ENCODE peak calls at places on chromosomes 7 and 10, in seven cellular contexts. E is nephron progenitor cell; F is brain microvascular endothelial cell; U is OCI-LY7; H is mucosa of descending colon; R is CD4-positive, alpha-beta T cell; P is cardiac muscle cell. I is an unnamed sample.

GRCh38 chr7:112571852-112572607 is 91.2 kb downstream of the LSMEM1 start:
- DNase-seq in E (no peak), F (no peak), U (peak), H (no peak), R (no peak), P (no peak), I (no peak)

GRCh38 chr10:14604181-14605142 is 170.2 kb downstream of the FAM107B start:
- DNase-seq in E (peak), F (peak), U (peak), H (peak), R (peak), P (peak), I (peak)

GRCh38 chr10:86446424-86446823 is 75.2 kb downstream of the WAPL start:
- DNase-seq in E (no peak), F (no peak), U (no peak), H (no peak), R (no peak), P (peak), I (no peak)

GRCh38 chr7:2480071-2480410 is 3.8 kb upstream of the GRIFIN start:
- DNase-seq in E (peak), F (no peak), U (no peak), H (peak), R (no peak), P (no peak), I (no peak)

GRCh38 chr10:128137877-128138276 is 11.7 kb upstream of the MKI67 start:
- DNase-seq in E (no peak), F (no peak), U (no peak), H (no peak), R (no peak), P (no peak), I (no peak)

GRCh38 chr10:114768394-114768786 is 53.2 kb upstream of the FHIP2A start:
- DNase-seq in E (no peak), F (no peak), U (no peak), H (no peak), R (no peak), P (no peak), I (no peak)

GRCh38 chr10:5159126-5159525 is 25.8 kb downstream of the AKR1C8 start:
- DNase-seq in E (no peak), F (no peak), U (no peak), H (no peak), R (no peak), P (peak), I (no peak)

GRCh38 chr10:58189269-58189668 is 78.4 kb downstream of the IPMK start:
- DNase-seq in E (peak), F (peak), U (no peak), H (no peak), R (no peak), P (peak), I (no peak)

GRCh38 chr10:132538031-132538789 is 623 bp downstream of the INPP5A start:
- DNase-seq in E (no peak), F (no peak), U (no peak), H (peak), R (no peak), P (no peak), I (no peak)

GRCh38 chr7:16657656-16658279 is 11.8 kb downstream of the BZW2 start:
- DNase-seq in E (no peak), F (peak), U (no peak), H (no peak), R (no peak), P (peak), I (no peak)

GRCh38 chr7:148850564-148850963 is 33.5 kb downstream of the EZH2 start:
- DNase-seq in E (no peak), F (no peak), U (no peak), H (no peak), R (no peak), P (no peak), I (no peak)

GRCh38 chr7:140212100-140212881 is 35.5 kb upstream of the KDM7A start:
- DNase-seq in E (no peak), F (no peak), U (no peak), H (peak), R (no peak), P (no peak), I (peak)

GRCh38 chr7:105648561-105649401 is 67.5 kb upstream of the EFCAB10 start:
- DNase-seq in E (no peak), F (no peak), U (no peak), H (no peak), R (no peak), P (no peak), I (no peak)

GRCh38 chr10:95260397-95260881 is 30.4 kb downstream of the PDLIM1 start:
- DNase-seq in E (no peak), F (peak), U (no peak), H (no peak), R (no peak), P (peak), I (no peak)

GRCh38 chr7:93055543-93056107 is 62.2 kb downstream of the SAMD9 start:
- DNase-seq in E (no peak), F (peak), U (peak), H (no peak), R (no peak), P (peak), I (peak)

GRCh38 chr10:58237014-58237830 is 30.5 kb downstream of the IPMK start:
- DNase-seq in E (no peak), F (peak), U (no peak), H (no peak), R (no peak), P (peak), I (no peak)

GRCh38 chr7:151380199-151381082 is 29.4 kb downstream of the WDR86 start:
- DNase-seq in E (no peak), F (no peak), U (no peak), H (no peak), R (no peak), P (no peak), I (peak)

GRCh38 chr7:151378496-151379192 is 31.2 kb downstream of the WDR86 start:
- DNase-seq in E (no peak), F (no peak), U (no peak), H (no peak), R (no peak), P (no peak), I (peak)

GRCh38 chr7:151379534-151380198 is 30.2 kb downstream of the WDR86 start:
- DNase-seq in E (no peak), F (no peak), U (no peak), H (no peak), R (no peak), P (no peak), I (peak)

GRCh38 chr7:151378011-151378410 is 31.8 kb downstream of the WDR86 start:
- DNase-seq in E (no peak), F (no peak), U (no peak), H (no peak), R (no peak), P (no peak), I (no peak)

DNA sequence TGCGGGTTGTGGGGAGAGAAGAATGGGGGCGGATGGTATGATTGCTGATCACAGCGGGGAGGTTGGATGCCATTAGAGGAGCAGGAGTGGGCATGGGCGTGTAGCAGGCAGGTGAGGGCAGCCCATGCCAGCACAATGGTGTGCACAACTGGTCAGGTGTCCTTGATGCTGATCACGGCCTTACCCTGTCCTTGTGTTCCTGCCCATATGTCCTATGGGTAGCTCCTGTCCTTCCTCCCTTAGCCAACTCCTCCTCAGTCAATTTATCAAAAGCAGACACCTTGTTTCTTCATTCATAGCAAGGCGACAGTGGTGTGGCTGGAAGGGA is 30.7 kb downstream of the WDR86 start:
- DNase-seq in E (no peak), F (no peak), U (no peak), H (no peak), R (no peak), P (no peak), I (peak)
- TF ChIP-seq CTCF in E (no peak), F (no peak), U (no peak), H (no peak), R (no peak), P (no peak), I (no peak)

GRCh38 chr10:73773152-73773879 is 8.5 kb upstream of the CHCHD1 start:
- DNase-seq in E (no peak), F (no peak), U (peak), H (no peak), R (no peak), P (no peak), I (peak)

GRCh38 chr10:73771722-73772279 is 10.0 kb upstream of the CHCHD1 start:
- DNase-seq in E (peak), F (peak), U (peak), H (no peak), R (peak), P (peak), I (peak)

GRCh38 chr10:73774637-73775036 is 7.2 kb upstream of the CHCHD1 start:
- DNase-seq in E (no peak), F (no peak), U (peak), H (no peak), R (no peak), P (peak), I (peak)

GRCh38 chr10:73769396-73769795 is 12.5 kb upstream of the CHCHD1 start:
- DNase-seq in E (no peak), F (no peak), U (no peak), H (no peak), R (no peak), P (no peak), I (no peak)

DNA sequence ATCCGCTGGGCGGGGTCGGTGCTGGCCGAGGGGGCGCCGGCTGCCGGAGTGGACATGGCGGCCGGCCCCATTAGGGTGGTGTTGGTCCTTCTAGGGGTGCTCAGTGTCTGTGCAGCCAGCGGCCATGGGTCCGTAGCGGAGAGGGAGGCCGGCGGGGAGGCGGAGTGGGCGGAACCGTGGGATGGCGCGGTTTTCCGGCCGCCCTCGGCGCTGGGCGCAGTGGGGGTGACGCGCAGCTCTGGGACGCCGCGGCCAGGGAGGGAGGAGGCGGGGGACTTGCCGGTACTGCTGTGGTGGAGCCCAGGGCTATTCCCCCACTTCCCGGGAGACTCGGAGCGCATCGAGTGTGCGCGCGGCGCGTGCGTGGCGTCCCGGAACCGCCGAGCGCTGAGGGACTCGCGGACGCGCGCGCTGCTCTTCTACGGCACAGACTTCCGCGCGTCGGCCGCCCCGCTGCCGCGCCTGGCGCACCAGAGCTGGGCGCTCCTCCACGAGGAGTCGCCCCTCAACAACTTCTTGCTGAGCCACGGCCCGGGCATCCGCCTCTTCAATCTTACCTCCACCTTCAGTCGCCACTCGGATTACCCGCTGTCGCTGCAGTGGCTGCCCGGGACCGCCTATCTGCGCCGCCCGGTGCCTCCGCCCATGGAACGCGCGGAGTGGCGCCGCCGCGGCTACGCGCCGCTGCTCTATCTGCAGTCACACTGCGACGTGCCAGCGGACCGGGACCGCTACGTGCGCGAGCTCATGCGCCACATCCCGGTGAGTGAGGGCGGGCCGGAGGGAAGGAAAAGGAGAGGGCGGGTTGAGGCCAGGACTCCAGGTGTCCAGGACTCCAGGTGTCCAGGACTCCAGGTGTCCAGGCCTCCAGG is 9.3 kb upstream of the CHCHD1 start:
- DNase-seq in E (peak), F (peak), U (peak), H (peak), R (peak), P (peak), I (peak)
- TF ChIP-seq CTCF in E (no peak), F (peak), U (peak), H (peak), R (no peak), P (peak), I (no peak)

GRCh38 chr7:130993671-130994365 is 259.8 kb upstream of the KLF14 start:
- DNase-seq in E (no peak), F (no peak), U (no peak), H (peak), R (no peak), P (no peak), I (no peak)

GRCh38 chr7:130988443-130988842 is 254.4 kb upstream of the KLF14 start:
- DNase-seq in E (no peak), F (peak), U (no peak), H (no peak), R (no peak), P (no peak), I (no peak)

GRCh38 chr7:130987092-130987491 is 253.1 kb upstream of the KLF14 start:
- DNase-seq in E (no peak), F (no peak), U (no peak), H (no peak), R (no peak), P (no peak), I (no peak)

GRCh38 chr7:130989006-130989795 is 255.2 kb upstream of the KLF14 start:
- DNase-seq in E (no peak), F (no peak), U (no peak), H (no peak), R (no peak), P (no peak), I (no peak)

GRCh38 chr7:130990178-130990832 is 256.3 kb upstream of the KLF14 start:
- DNase-seq in E (no peak), F (no peak), U (no peak), H (peak), R (no peak), P (no peak), I (no peak)
- TF ChIP-seq CTCF in E (no peak), F (no peak), U (no peak), H (no peak), R (no peak), P (no peak), I (no peak)

DNA sequence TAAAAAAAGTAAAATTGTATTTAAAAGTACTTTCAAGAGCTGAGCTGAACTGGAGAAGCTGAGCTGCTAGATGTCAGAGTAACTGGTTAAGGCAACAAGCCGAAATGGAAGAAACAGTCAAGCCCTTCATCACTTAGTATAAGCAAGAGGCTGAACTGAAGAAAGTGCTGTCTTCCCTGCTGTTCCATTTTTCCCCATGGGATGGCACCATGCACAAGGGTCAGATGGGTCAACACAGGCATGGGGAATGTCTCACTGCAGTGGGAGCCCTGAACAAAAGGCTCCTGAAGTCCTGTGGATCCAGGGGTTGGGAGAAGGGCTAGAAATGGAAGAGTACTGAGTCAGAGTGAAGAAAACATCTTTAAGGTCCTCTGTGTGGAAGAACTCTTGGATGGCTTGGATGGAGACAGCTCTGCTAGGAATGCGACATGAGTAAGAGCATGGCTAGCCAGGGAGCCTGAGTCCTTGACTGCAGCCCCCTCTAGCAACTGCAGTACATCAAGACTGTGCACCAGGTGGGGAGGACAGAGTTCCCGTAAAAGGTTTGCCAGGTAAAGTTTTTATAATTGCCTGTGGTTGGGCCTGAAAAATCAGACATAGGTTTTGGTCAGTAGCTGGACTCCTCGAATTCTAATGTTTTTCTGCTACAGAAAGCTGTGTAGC is 348.3 kb downstream of the GPR158 start:
- DNase-seq in E (no peak), F (no peak), U (no peak), H (no peak), R (no peak), P (peak), I (no peak)
- TF ChIP-seq CTCF in E (no peak), F (peak), U (peak), H (no peak), R (no peak), P (peak), I (no peak)

DNA sequence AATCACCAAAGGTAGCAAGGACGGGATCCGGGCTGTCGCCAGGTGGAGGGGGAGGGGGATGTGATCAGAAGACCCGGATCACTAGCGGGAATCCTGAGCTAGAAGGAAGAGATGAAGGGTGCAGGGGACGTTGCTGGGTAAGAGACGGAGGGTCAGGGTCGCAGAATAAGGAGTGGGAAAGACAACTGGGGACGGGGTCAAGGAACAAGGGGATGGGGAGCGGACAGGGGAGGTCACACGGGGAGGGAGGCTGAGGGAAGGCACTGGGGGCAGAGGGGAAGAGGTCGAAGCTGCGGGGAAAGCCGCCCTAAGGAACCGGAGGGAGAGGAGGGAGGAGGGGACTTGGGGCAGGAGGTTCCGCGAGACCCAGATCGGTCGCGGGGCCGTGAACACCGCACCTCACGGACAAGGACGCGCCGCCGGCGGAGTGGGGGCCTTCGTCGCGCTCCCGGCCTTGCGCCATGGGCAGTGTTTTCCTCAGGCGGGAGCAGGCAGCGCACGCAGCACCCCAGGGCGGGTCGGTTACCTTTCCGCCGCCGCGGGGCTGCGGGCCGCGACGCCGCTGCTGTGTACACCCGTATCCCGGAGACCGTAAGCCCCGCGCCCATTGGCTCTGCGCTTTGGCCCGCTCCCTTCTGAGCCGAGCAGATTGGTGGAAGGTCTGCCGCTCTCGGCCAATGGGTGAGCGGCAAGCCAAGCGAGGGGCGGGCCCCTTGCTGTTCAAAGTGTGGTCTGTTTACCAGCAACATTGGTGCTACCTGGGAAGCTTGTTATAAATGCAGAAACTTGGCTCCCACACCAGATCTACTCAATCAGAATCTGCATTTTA is at the start of gene CFAP43:
- DNase-seq in E (peak), F (peak), U (peak), H (peak), R (peak), P (peak), I (peak)
- TF ChIP-seq CTCF in E (no peak), F (no peak), U (no peak), H (no peak), R (no peak), P (no peak), I (no peak)

GRCh38 chr7:155845226-155845625 is 33.0 kb upstream of the SHH start:
- DNase-seq in E (no peak), F (no peak), U (no peak), H (no peak), R (no peak), P (no peak), I (no peak)

GRCh38 chr7:155842496-155843265 is 30.4 kb upstream of the SHH start:
- DNase-seq in E (peak), F (no peak), U (no peak), H (no peak), R (no peak), P (no peak), I (no peak)

GRCh38 chr7:155843426-155844018 is 31.3 kb upstream of the SHH start:
- DNase-seq in E (no peak), F (no peak), U (no peak), H (no peak), R (no peak), P (no peak), I (no peak)

GRCh38 chr7:155844526-155844925 is 32.3 kb upstream of the SHH start:
- DNase-seq in E (no peak), F (no peak), U (no peak), H (no peak), R (no peak), P (no peak), I (no peak)

DNA sequence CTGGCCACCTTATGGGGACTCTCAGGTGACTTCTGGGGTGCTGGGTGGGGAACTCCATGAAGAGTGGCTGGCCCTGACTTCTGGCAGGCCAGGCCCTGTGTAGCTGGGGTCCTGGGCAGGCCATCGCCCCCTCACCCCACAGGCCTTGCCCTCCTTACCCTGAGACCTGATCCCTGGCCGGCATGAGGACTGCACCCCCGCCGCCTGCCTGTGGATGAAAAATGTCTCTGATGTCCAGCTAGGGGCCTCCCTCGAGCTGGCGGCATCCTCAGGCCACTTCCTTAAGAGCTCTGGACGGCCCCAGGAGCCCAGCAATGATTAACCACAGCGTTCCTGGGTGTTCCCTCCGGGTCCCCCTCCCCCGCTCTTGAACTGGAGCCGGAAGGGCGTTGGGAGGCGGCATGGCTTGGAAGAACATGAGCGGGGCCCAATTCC is 31.8 kb upstream of the SHH start:
- DNase-seq in E (peak), F (no peak), U (no peak), H (peak), R (no peak), P (peak), I (no peak)
- TF ChIP-seq CTCF in E (no peak), F (peak), U (no peak), H (no peak), R (no peak), P (no peak), I (no peak)

DNA sequence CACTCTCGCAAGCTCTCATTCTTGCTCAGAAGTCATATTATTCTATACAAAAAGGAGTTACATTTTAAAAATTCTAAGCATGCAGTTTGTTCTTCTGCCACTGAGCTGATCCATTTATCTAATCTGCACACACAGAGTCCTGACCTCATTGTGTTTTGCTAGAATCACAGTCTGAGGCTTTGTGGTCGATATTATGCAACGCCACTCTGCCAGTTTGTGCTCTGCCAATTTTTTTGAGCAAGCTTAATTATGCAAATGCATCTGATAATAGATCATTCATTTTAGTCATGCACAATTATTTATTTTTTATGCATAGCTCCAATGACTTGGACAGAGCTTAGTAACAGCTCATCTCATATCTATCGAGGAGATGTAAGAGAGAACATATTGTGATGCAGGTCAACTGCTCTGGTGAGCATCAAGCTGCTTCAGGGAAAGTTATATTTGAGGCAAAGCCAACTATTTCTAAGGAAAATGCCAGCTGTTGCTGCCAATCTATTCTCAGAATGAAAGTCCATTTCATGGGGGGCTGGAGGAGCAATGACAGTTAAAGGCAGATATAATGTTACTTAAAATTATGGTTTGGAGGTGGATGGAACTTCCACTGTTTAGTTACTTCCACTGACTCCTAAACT is 424.7 kb downstream of the KIF20B start:
- DNase-seq in E (no peak), F (peak), U (no peak), H (no peak), R (no peak), P (peak), I (no peak)
- TF ChIP-seq CTCF in E (no peak), F (no peak), U (no peak), H (no peak), R (no peak), P (peak), I (no peak)